ENCODE peak calls at places on chromosome X, in ten cellular contexts. One of them, this sample, is unnamed.

GRCh38 chrX:19593684-19594083 is 78.4 kb upstream of the MAP3K15 start:
- DNase-seq in BJ: no peak
- DNase-seq in astrocyte of the cerebellum: peak; percentile 35
- DNase-seq in mucosa of descending colon: no peak
- DNase-seq in heart left ventricle: no peak
- DNase-seq in mammary epithelial cell: no peak
- DNase-seq in upper lobe of right lung: no peak
- DNase-seq in heart right ventricle: no peak
- DNase-seq in GM23338: peak; percentile 44
- DNase-seq in choroid plexus epithelial cell: peak; percentile 68
- DNase-seq in this sample: peak; percentile 36

GRCh38 chrX:148878371-148878770 is 378.0 kb downstream of the AFF2 start:
- DNase-seq in choroid plexus epithelial cell: peak; percentile 58
- DNase-seq in astrocyte of the cerebellum: no peak
- DNase-seq in heart left ventricle: no peak
- DNase-seq in heart right ventricle: no peak
- DNase-seq in BJ: no peak
- DNase-seq in GM23338: no peak
- DNase-seq in mucosa of descending colon: no peak
- DNase-seq in upper lobe of right lung: no peak
- DNase-seq in mammary epithelial cell: peak; percentile 62
- DNase-seq in this sample: no peak

GRCh38 chrX:97984641-97985040 is 1100.9 kb downstream of the RPA4 start:
- DNase-seq in BJ: no peak
- DNase-seq in astrocyte of the cerebellum: no peak
- DNase-seq in GM23338: peak; percentile 52
- DNase-seq in heart right ventricle: no peak
- DNase-seq in mammary epithelial cell: peak; percentile 8
- DNase-seq in mucosa of descending colon: no peak
- DNase-seq in choroid plexus epithelial cell: no peak
- DNase-seq in upper lobe of right lung: no peak
- DNase-seq in heart left ventricle: no peak
- DNase-seq in this sample: no peak

GRCh38 chrX:119004920-119005524 is 30.6 kb downstream of the LONRF3 start:
- DNase-seq in mucosa of descending colon: no peak
- DNase-seq in astrocyte of the cerebellum: peak; percentile 4
- DNase-seq in heart left ventricle: peak; percentile 56
- DNase-seq in upper lobe of right lung: peak; percentile 67
- DNase-seq in heart right ventricle: peak; percentile 55
- DNase-seq in mammary epithelial cell: peak; percentile 14
- DNase-seq in GM23338: peak; percentile 53
- DNase-seq in choroid plexus epithelial cell: peak; percentile 61
- DNase-seq in BJ: no peak
- DNase-seq in this sample: peak; percentile 54

GRCh38 chrX:78237127-78237526 is 90.3 kb downstream of the CYSLTR1 start:
- DNase-seq in choroid plexus epithelial cell: no peak
- DNase-seq in upper lobe of right lung: no peak
- DNase-seq in BJ: no peak
- DNase-seq in heart left ventricle: no peak
- DNase-seq in mucosa of descending colon: no peak
- DNase-seq in heart right ventricle: no peak
- DNase-seq in mammary epithelial cell: peak; percentile 20
- DNase-seq in astrocyte of the cerebellum: no peak
- DNase-seq in GM23338: no peak
- DNase-seq in this sample: no peak

GRCh38 chrX:150635952-150636351 is 57.2 kb upstream of the MTMR1 start:
- DNase-seq in astrocyte of the cerebellum: no peak
- DNase-seq in upper lobe of right lung: no peak
- DNase-seq in mammary epithelial cell: peak; percentile 80
- DNase-seq in choroid plexus epithelial cell: peak; percentile 70
- DNase-seq in heart right ventricle: no peak
- DNase-seq in BJ: peak; percentile 56
- DNase-seq in heart left ventricle: no peak
- DNase-seq in mucosa of descending colon: no peak
- DNase-seq in GM23338: no peak
- DNase-seq in this sample: peak; percentile 4

GRCh38 chrX:138020941-138021340 is 455.0 kb downstream of the ZIC3 start:
- DNase-seq in choroid plexus epithelial cell: no peak
- DNase-seq in astrocyte of the cerebellum: no peak
- DNase-seq in heart left ventricle: no peak
- DNase-seq in mammary epithelial cell: no peak
- DNase-seq in BJ: no peak
- DNase-seq in GM23338: no peak
- DNase-seq in mucosa of descending colon: no peak
- DNase-seq in heart right ventricle: no peak
- DNase-seq in upper lobe of right lung: no peak
- DNase-seq in this sample: no peak

GRCh38 chrX:20418809-20419208 is 152.1 kb upstream of the RPS6KA3 start:
- DNase-seq in astrocyte of the cerebellum: no peak
- DNase-seq in upper lobe of right lung: no peak
- DNase-seq in choroid plexus epithelial cell: no peak
- DNase-seq in heart left ventricle: no peak
- DNase-seq in GM23338: no peak
- DNase-seq in mucosa of descending colon: no peak
- DNase-seq in heart right ventricle: no peak
- DNase-seq in mammary epithelial cell: no peak
- DNase-seq in BJ: no peak
- DNase-seq in this sample: no peak

GRCh38 chrX:103503163-103503852 is 16.0 kb downstream of the RAB40A start:
- DNase-seq in heart left ventricle: no peak
- DNase-seq in mucosa of descending colon: no peak
- DNase-seq in GM23338: peak; percentile 28
- DNase-seq in upper lobe of right lung: no peak
- DNase-seq in choroid plexus epithelial cell: peak; percentile 28
- DNase-seq in heart right ventricle: no peak
- DNase-seq in BJ: no peak
- DNase-seq in astrocyte of the cerebellum: no peak
- DNase-seq in mammary epithelial cell: peak; percentile 60
- DNase-seq in this sample: no peak

GRCh38 chrX:39633293-39633692 is 464.5 kb downstream of the BCOR start:
- DNase-seq in mucosa of descending colon: no peak
- DNase-seq in mammary epithelial cell: peak; percentile 49
- DNase-seq in choroid plexus epithelial cell: peak; percentile 21
- DNase-seq in heart right ventricle: no peak
- DNase-seq in astrocyte of the cerebellum: peak; percentile 38
- DNase-seq in GM23338: no peak
- DNase-seq in heart left ventricle: no peak
- DNase-seq in BJ: no peak
- DNase-seq in upper lobe of right lung: no peak
- DNase-seq in this sample: no peak

GRCh38 chrX:119618439-119618838 is 12.2 kb upstream of the NKRF start:
- DNase-seq in GM23338: no peak
- DNase-seq in upper lobe of right lung: peak; percentile 56
- DNase-seq in astrocyte of the cerebellum: no peak
- DNase-seq in BJ: no peak
- DNase-seq in heart left ventricle: peak; percentile 36
- DNase-seq in mammary epithelial cell: no peak
- DNase-seq in mucosa of descending colon: no peak
- DNase-seq in heart right ventricle: no peak
- DNase-seq in choroid plexus epithelial cell: no peak
- DNase-seq in this sample: no peak

GRCh38 chrX:39854772-39855747 is 242.7 kb downstream of the BCOR start:
- DNase-seq in BJ: no peak
- DNase-seq in GM23338: no peak
- DNase-seq in upper lobe of right lung: no peak
- DNase-seq in heart left ventricle: no peak
- DNase-seq in mucosa of descending colon: no peak
- DNase-seq in mammary epithelial cell: no peak
- DNase-seq in astrocyte of the cerebellum: no peak
- DNase-seq in choroid plexus epithelial cell: no peak
- DNase-seq in heart right ventricle: no peak
- DNase-seq in this sample: peak; percentile 89

GRCh38 chrX:99172958-99173357 is 1237.1 kb downstream of the PCDH19 start:
- DNase-seq in mammary epithelial cell: no peak
- DNase-seq in upper lobe of right lung: no peak
- DNase-seq in heart left ventricle: no peak
- DNase-seq in GM23338: peak; percentile 29
- DNase-seq in astrocyte of the cerebellum: no peak
- DNase-seq in choroid plexus epithelial cell: no peak
- DNase-seq in heart right ventricle: no peak
- DNase-seq in mucosa of descending colon: no peak
- DNase-seq in BJ: no peak
- DNase-seq in this sample: no peak
- TF ChIP-seq CTCF in mammary epithelial cell: no peak
- TF ChIP-seq CTCF in upper lobe of right lung: no peak
- TF ChIP-seq CTCF in heart left ventricle: no peak
- TF ChIP-seq CTCF in GM23338: peak; percentile 18
- TF ChIP-seq CTCF in astrocyte of the cerebellum: no peak
- TF ChIP-seq CTCF in choroid plexus epithelial cell: no peak
- TF ChIP-seq CTCF in heart right ventricle: no peak
- TF ChIP-seq CTCF in mucosa of descending colon: no peak
- TF ChIP-seq CTCF in BJ: no peak
- TF ChIP-seq CTCF in this sample: no peak

GRCh38 chrX:33336783-33337182 is 125.4 kb upstream of the DMD start:
- DNase-seq in choroid plexus epithelial cell: peak; percentile 54
- DNase-seq in astrocyte of the cerebellum: no peak
- DNase-seq in upper lobe of right lung: no peak
- DNase-seq in GM23338: peak; percentile 15
- DNase-seq in mammary epithelial cell: peak; percentile 44
- DNase-seq in heart left ventricle: no peak
- DNase-seq in mucosa of descending colon: no peak
- DNase-seq in heart right ventricle: no peak
- DNase-seq in BJ: no peak
- DNase-seq in this sample: no peak

DNA sequence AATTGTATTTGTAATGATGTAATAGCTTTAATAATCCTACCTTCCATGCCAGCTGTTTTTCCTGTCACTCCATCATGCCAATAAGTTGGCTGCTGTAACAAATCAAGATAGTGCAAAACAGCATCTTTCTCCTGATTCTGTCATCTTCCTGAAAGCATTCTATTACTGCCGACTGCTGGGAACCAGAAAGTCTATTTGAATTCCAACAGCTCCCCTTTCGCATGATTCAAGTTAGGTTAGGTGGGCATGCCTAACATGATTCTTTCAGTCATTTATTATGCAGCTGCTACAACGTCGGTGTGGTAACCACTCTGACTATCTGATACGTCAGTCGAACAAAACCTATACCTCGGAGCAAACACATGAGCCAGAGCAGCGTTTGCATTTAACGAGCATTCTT is 127.9 kb upstream of the DMD start:
- DNase-seq in BJ: no peak
- DNase-seq in mucosa of descending colon: no peak
- DNase-seq in heart right ventricle: no peak
- DNase-seq in astrocyte of the cerebellum: no peak
- DNase-seq in upper lobe of right lung: no peak
- DNase-seq in mammary epithelial cell: peak; percentile 43
- DNase-seq in choroid plexus epithelial cell: peak; percentile 12
- DNase-seq in heart left ventricle: no peak
- DNase-seq in GM23338: peak; percentile 2
- DNase-seq in this sample: no peak
- TF ChIP-seq CTCF in BJ: no peak
- TF ChIP-seq CTCF in mucosa of descending colon: no peak
- TF ChIP-seq CTCF in heart right ventricle: no peak
- TF ChIP-seq CTCF in astrocyte of the cerebellum: no peak
- TF ChIP-seq CTCF in upper lobe of right lung: no peak
- TF ChIP-seq CTCF in mammary epithelial cell: no peak
- TF ChIP-seq CTCF in choroid plexus epithelial cell: peak; percentile 15
- TF ChIP-seq CTCF in heart left ventricle: no peak
- TF ChIP-seq CTCF in GM23338: no peak
- TF ChIP-seq CTCF in this sample: no peak

GRCh38 chrX:15350329-15350996 is 15.1 kb upstream of the PIGA start:
- DNase-seq in astrocyte of the cerebellum: no peak
- DNase-seq in mammary epithelial cell: no peak
- DNase-seq in GM23338: peak; percentile 18
- DNase-seq in choroid plexus epithelial cell: peak; percentile 17
- DNase-seq in BJ: no peak
- DNase-seq in heart right ventricle: no peak
- DNase-seq in upper lobe of right lung: no peak
- DNase-seq in heart left ventricle: no peak
- DNase-seq in mucosa of descending colon: no peak
- DNase-seq in this sample: no peak

GRCh38 chrX:15344106-15344505 is 8.8 kb upstream of the PIGA start:
- DNase-seq in astrocyte of the cerebellum: no peak
- DNase-seq in BJ: no peak
- DNase-seq in mammary epithelial cell: no peak
- DNase-seq in choroid plexus epithelial cell: no peak
- DNase-seq in GM23338: peak; percentile 41
- DNase-seq in mucosa of descending colon: no peak
- DNase-seq in heart left ventricle: no peak
- DNase-seq in upper lobe of right lung: no peak
- DNase-seq in heart right ventricle: no peak
- DNase-seq in this sample: no peak

GRCh38 chrX:15343075-15343476 is 7.8 kb upstream of the PIGA start:
- DNase-seq in heart left ventricle: no peak
- DNase-seq in upper lobe of right lung: no peak
- DNase-seq in choroid plexus epithelial cell: no peak
- DNase-seq in astrocyte of the cerebellum: no peak
- DNase-seq in GM23338: no peak
- DNase-seq in mucosa of descending colon: no peak
- DNase-seq in mammary epithelial cell: peak; percentile 55
- DNase-seq in heart right ventricle: no peak
- DNase-seq in BJ: peak; percentile 38
- DNase-seq in this sample: no peak

DNA sequence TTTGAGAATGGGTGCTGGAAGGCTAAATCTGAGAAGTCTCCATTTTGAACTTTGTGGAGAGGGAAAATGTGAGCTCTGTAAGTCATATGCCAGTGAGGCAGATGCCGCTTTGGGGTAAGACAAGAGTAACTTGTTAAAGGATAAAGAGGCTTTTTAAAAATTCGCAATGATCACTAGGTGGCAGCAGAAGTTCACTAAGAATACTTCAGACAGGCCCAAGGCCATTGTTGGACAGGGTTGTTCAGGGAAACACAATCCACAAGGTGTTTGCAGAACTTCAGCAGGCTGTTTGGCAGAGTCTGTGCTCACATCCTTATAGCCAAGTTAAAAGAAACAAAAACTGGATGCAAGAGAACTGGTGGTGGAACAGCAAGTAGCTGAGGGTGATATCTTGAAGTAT is 13.7 kb upstream of the PIGA start:
- DNase-seq in mucosa of descending colon: no peak
- DNase-seq in astrocyte of the cerebellum: peak; percentile 47
- DNase-seq in mammary epithelial cell: peak; percentile 64
- DNase-seq in GM23338: peak; percentile 76
- DNase-seq in heart right ventricle: no peak
- DNase-seq in upper lobe of right lung: no peak
- DNase-seq in BJ: peak; percentile 15
- DNase-seq in heart left ventricle: peak; percentile 34
- DNase-seq in choroid plexus epithelial cell: peak; percentile 82
- DNase-seq in this sample: peak; percentile 11
- TF ChIP-seq CTCF in mucosa of descending colon: no peak
- TF ChIP-seq CTCF in astrocyte of the cerebellum: peak; percentile 53
- TF ChIP-seq CTCF in mammary epithelial cell: peak; percentile 57
- TF ChIP-seq CTCF in GM23338: peak; percentile 47
- TF ChIP-seq CTCF in heart right ventricle: peak; percentile 58
- TF ChIP-seq CTCF in upper lobe of right lung: peak; percentile 43
- TF ChIP-seq CTCF in BJ: peak; percentile 45
- TF ChIP-seq CTCF in heart left ventricle: peak; percentile 59
- TF ChIP-seq CTCF in choroid plexus epithelial cell: peak; percentile 59
- TF ChIP-seq CTCF in this sample: peak; percentile 49

DNA sequence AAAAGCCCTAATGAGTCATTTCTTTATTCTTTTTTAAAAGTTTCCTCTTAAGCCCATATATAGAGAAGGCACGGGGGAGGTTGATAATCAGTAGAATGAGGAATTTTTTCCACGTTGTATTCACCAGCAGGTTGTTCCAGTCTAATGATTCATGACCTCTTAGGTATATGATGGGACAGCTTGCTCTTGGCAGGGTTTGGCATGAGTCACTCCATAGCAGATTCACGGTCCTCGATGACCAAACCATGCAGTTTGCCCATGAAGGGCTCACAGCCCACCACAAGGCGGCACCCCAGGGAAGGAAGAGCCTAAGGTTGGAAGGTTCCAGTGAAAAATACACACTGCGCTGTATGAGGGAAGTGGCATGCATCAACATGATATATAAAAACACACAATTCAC is 623.8 kb upstream of the DIPK2B start:
- DNase-seq in BJ: no peak
- DNase-seq in choroid plexus epithelial cell: peak; percentile 92
- DNase-seq in mucosa of descending colon: no peak
- DNase-seq in heart left ventricle: no peak
- DNase-seq in upper lobe of right lung: no peak
- DNase-seq in mammary epithelial cell: peak; percentile 98
- DNase-seq in GM23338: peak; percentile 27
- DNase-seq in heart right ventricle: no peak
- DNase-seq in astrocyte of the cerebellum: peak; percentile 84
- DNase-seq in this sample: peak; percentile 69
- TF ChIP-seq CTCF in BJ: peak; percentile 73
- TF ChIP-seq CTCF in choroid plexus epithelial cell: peak; percentile 79
- TF ChIP-seq CTCF in mucosa of descending colon: no peak
- TF ChIP-seq CTCF in heart left ventricle: no peak
- TF ChIP-seq CTCF in upper lobe of right lung: peak; percentile 25
- TF ChIP-seq CTCF in mammary epithelial cell: peak; percentile 98
- TF ChIP-seq CTCF in GM23338: peak; percentile 28
- TF ChIP-seq CTCF in heart right ventricle: no peak
- TF ChIP-seq CTCF in astrocyte of the cerebellum: peak; percentile 71
- TF ChIP-seq CTCF in this sample: peak; percentile 39

This sample was measured in activated CD8-positive, alpha-beta T cell treated with anti-CD3 and anti-CD28 coated beads for 36 hours.